ENCODE peak calls at places on chromosomes 1 and 21, in seven cellular contexts. I, G, R, X, Z, F and Q are unnamed samples.

GRCh38 chr1:197572169-197572568 is 203.1 kb downstream of the DENND1B start:
- DNase-seq in I (no peak), G (no peak), R (no peak), X (no peak), Z (no peak), F (no peak), Q (no peak)

GRCh38 chr1:235401251-235401650 is 34.0 kb downstream of the TBCE start:
- DNase-seq in I (no peak), G (no peak), R (peak; percentile 38), X (no peak), Z (no peak), F (peak; percentile 24), Q (no peak)

GRCh38 chr1:186442651-186443114 is 18.2 kb downstream of the PDC start:
- DNase-seq in I (no peak), G (no peak), R (peak; percentile 51), X (peak; percentile 94), Z (peak; percentile 9), F (peak; percentile 77), Q (peak; percentile 23)

GRCh38 chr1:71964188-71964587 is 318.2 kb downstream of the NEGR1 start:
- DNase-seq in I (no peak), G (no peak), R (no peak), X (no peak), Z (no peak), F (no peak), Q (no peak)

GRCh38 chr21:38139380-38140168 is 117.2 kb upstream of the KCNJ15 start:
- DNase-seq in I (no peak), G (no peak), R (peak; percentile 58), X (no peak), Z (no peak), F (peak; percentile 44), Q (no peak)

GRCh38 chr1:159492575-159493323 is 43.1 kb downstream of the OR10J5 start:
- DNase-seq in I (no peak), G (no peak), R (peak; percentile 71), X (peak; percentile 65), Z (no peak), F (peak; percentile 65), Q (no peak)

GRCh38 chr1:9753121-9753531 is 70.6 kb downstream of the CLSTN1 start:
- DNase-seq in I (no peak), G (peak; percentile 30), R (peak; percentile 96), X (peak; percentile 64), Z (no peak), F (peak; percentile 88), Q (no peak)

GRCh38 chr1:18572022-18572920 is 58.4 kb upstream of the PAX7 start:
- DNase-seq in I (no peak), G (no peak), R (no peak), X (no peak), Z (no peak), F (no peak), Q (no peak)

GRCh38 chr1:90480271-90480835 is 236.7 kb downstream of the BARHL2 start:
- DNase-seq in I (no peak), G (no peak), R (no peak), X (no peak), Z (no peak), F (no peak), Q (no peak)

GRCh38 chr21:33572350-33572749 is 16.1 kb downstream of the DONSON start:
- DNase-seq in I (no peak), G (no peak), R (no peak), X (peak; percentile 26), Z (no peak), F (no peak), Q (no peak)

GRCh38 chr1:225958041-225958440 is 17.0 kb upstream of the LEFTY2 start:
- DNase-seq in I (no peak), G (no peak), R (no peak), X (no peak), Z (no peak), F (no peak), Q (no peak)

GRCh38 chr1:233677690-233678354 is 63.9 kb downstream of the KCNK1 start:
- DNase-seq in I (no peak), G (no peak), R (no peak), X (no peak), Z (no peak), F (no peak), Q (no peak)

GRCh38 chr1:180116964-180117763 is 37.5 kb upstream of the QSOX1 start:
- DNase-seq in I (no peak), G (peak; percentile 60), R (no peak), X (no peak), Z (peak; percentile 15), F (peak; percentile 74), Q (no peak)

GRCh38 chr1:93585059-93585966 is 96.3 kb downstream of the BCAR3 start:
- DNase-seq in I (peak; percentile 83), G (no peak), R (peak; percentile 70), X (no peak), Z (peak; percentile 99), F (peak; percentile 82), Q (no peak)

GRCh38 chr1:201602413-201603265 is 63.7 kb downstream of the NAV1 start:
- DNase-seq in I (no peak), G (peak; percentile 74), R (peak; percentile 98), X (peak; percentile 42), Z (peak; percentile 17), F (peak; percentile 83), Q (no peak)

GRCh38 chr1:160429125-160429551 is 28.8 kb downstream of the VANGL2 start:
- DNase-seq in I (no peak), G (no peak), R (no peak), X (no peak), Z (no peak), F (no peak), Q (no peak)

GRCh38 chr1:30905403-30905802 is 3.2 kb downstream of the SDC3 start:
- DNase-seq in I (no peak), G (no peak), R (no peak), X (no peak), Z (no peak), F (no peak), Q (no peak)
- H3K4me1 ChIP-seq in I (peaks cover 58% of the 10 kb centered on the region), G (peaks cover 68% of the 10 kb centered on the region), R (no peaks in the 10 kb centered on the region), X (peaks cover 14% of the 10 kb centered on the region), Z (peaks cover 13% of the 10 kb centered on the region), F (peaks cover 11% of the 10 kb centered on the region), Q (peaks cover 14% of the 10 kb centered on the region)

DNA sequence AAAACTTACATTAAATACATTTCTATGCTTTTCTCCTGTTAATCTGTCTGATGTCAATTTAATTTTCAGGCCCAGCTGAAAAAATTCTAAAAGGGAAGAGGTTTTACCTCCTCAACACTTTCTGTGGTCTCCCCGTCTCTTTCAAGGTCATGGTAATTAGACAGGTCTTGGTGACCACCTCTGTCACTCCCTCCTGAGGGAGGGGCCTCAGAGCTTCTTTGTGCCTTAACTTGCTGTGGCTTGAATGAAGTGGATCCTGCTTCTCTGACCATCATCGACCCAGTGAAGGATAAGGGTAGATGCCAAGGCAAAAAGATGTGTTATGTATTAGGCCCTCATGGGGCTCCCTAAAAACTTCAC is 40.8 kb upstream of the OSBPL9 start:
- DNase-seq in I (no peak), G (no peak), R (no peak), X (no peak), Z (no peak), F (no peak), Q (no peak)
- H3K4me1 ChIP-seq in I (peaks cover 10% of the 10 kb centered on the region), G (no peaks in the 10 kb centered on the region), R (no peaks in the 10 kb centered on the region), X (peaks cover 10% of the 10 kb centered on the region), Z (peaks cover 29% of the 10 kb centered on the region), F (peaks cover 10% of the 10 kb centered on the region), Q (peaks cover 8% of the 10 kb centered on the region)

GRCh38 chr1:214549604-214550338 is 1.6 kb downstream of the PTPN14 start:
- DNase-seq in I (no peak), G (no peak), R (peak; percentile 75), X (peak; percentile 57), Z (no peak), F (peak; percentile 41), Q (no peak)

GRCh38 chr1:214548988-214549387 is 2.4 kb downstream of the PTPN14 start:
- DNase-seq in I (no peak), G (no peak), R (peak; percentile 77), X (peak; percentile 70), Z (peak; percentile 28), F (peak; percentile 49), Q (no peak)

GRCh38 chr1:214546886-214547641 is 4.3 kb downstream of the PTPN14 start:
- DNase-seq in I (no peak), G (no peak), R (no peak), X (peak; percentile 81), Z (no peak), F (no peak), Q (no peak)

GRCh38 chr1:214546076-214546475 is 5.3 kb downstream of the PTPN14 start:
- DNase-seq in I (no peak), G (no peak), R (no peak), X (no peak), Z (no peak), F (no peak), Q (no peak)

GRCh38 chr1:214547747-214548146 is 3.7 kb downstream of the PTPN14 start:
- DNase-seq in I (no peak), G (no peak), R (no peak), X (peak; percentile 64), Z (no peak), F (no peak), Q (no peak)
- H3K4me1 ChIP-seq in I (peaks cover 55% of the 10 kb centered on the region), G (peaks cover 13% of the 10 kb centered on the region), R (peaks cover 39% of the 10 kb centered on the region), X (peaks cover 56% of the 10 kb centered on the region), Z (peaks cover 49% of the 10 kb centered on the region), F (peaks cover 6% of the 10 kb centered on the region), Q (no peaks in the 10 kb centered on the region)

GRCh38 chr1:228089520-228090380 is 7.2 kb downstream of the ARF1 start:
- DNase-seq in I (peak; percentile 45), G (no peak), R (peak; percentile 36), X (no peak), Z (no peak), F (no peak), Q (no peak)
- H3K4me1 ChIP-seq in I (peaks cover 86% of the 10 kb centered on the region), G (peaks cover 42% of the 10 kb centered on the region), R (peaks cover 75% of the 10 kb centered on the region), X (peaks cover 72% of the 10 kb centered on the region), Z (peaks cover 64% of the 10 kb centered on the region), F (peaks cover 46% of the 10 kb centered on the region), Q (peaks cover 72% of the 10 kb centered on the region)